ENCODE peak calls at places on chromosomes 4 and X, in nine cellular contexts. B, L, T, X, O, I, Y, V and E are unnamed samples.

GRCh38 chrX:6718766-6719165 is 183.8 kb upstream of the VCX3A start:
- DNase-seq in B (no peak), L (no peak), T (no peak), X (no peak), O (no peak), I (no peak), Y (no peak), V (no peak), E (no peak)

GRCh38 chrX:84188320-84188834 is 378 bp upstream of the RPS6KA6 start:
- DNase-seq in B (no peak), L (no peak), T (no peak), X (peak), O (peak), I (peak), Y (peak), V (peak), E (peak)

GRCh38 chr4:110869862-110870577 is 247.1 kb upstream of the PITX2 start:
- DNase-seq in B (no peak), L (no peak), T (no peak), X (peak), O (no peak), I (no peak), Y (peak), V (no peak), E (no peak)

GRCh38 chr4:153731239-153731638 is 28.6 kb downstream of the RNF175 start:
- DNase-seq in B (no peak), L (no peak), T (no peak), X (peak), O (no peak), I (peak), Y (peak), V (peak), E (peak)

GRCh38 chr4:165740911-165741310 is 132.1 kb upstream of the TLL1 start:
- DNase-seq in B (no peak), L (no peak), T (no peak), X (no peak), O (peak), I (no peak), Y (no peak), V (no peak), E (no peak)

GRCh38 chr4:169620846-169621228 is 459 bp downstream of the CLCN3 start:
- DNase-seq in B (no peak), L (no peak), T (peak), X (peak), O (peak), I (peak), Y (peak), V (peak), E (peak)

GRCh38 chr4:2067446-2068197 is 8.5 kb downstream of the NAT8L start:
- DNase-seq in B (no peak), L (no peak), T (no peak), X (no peak), O (no peak), I (no peak), Y (no peak), V (no peak), E (no peak)

GRCh38 chr4:182307746-182308145 is 64.5 kb downstream of the TENM3 start:
- DNase-seq in B (no peak), L (no peak), T (no peak), X (peak), O (no peak), I (peak), Y (peak), V (peak), E (peak)

GRCh38 chr4:80265571-80266266 is 745 bp upstream of the FGF5 start:
- DNase-seq in B (no peak), L (no peak), T (no peak), X (peak), O (peak), I (peak), Y (peak), V (peak), E (peak)

GRCh38 chr4:85200106-85200505 is 233.6 kb upstream of the WDFY3 start:
- DNase-seq in B (no peak), L (no peak), T (no peak), X (peak), O (no peak), I (peak), Y (peak), V (no peak), E (peak)

GRCh38 chrX:101478366-101478765 is 6.9 kb upstream of the ARMCX4 start:
- DNase-seq in B (no peak), L (no peak), T (no peak), X (peak), O (peak), I (peak), Y (peak), V (no peak), E (no peak)